ENCODE peak calls at places on chromosomes 7 and 10, in eight cellular contexts. One of them, this sample, is unnamed. For H3K36me3, the result is how much of the 10 kb centered on the place peaks cover.

GRCh38 chr7:40916811-40917210 is 782.0 kb downstream of the SUGCT start:
- DNase-seq in left ventricle myocardium inferior: no peak
- DNase-seq in mammary epithelial cell: no peak
- DNase-seq in heart left ventricle: no peak
- DNase-seq in pancreas: no peak
- DNase-seq in CD8-positive, alpha-beta T cell: no peak
- DNase-seq in cardiac muscle cell: no peak
- DNase-seq in GM23338: no peak
- DNase-seq in this sample: no peak

GRCh38 chr10:1168763-1169162 is 112.6 kb downstream of the WDR37 start:
- DNase-seq in mammary epithelial cell: no peak
- DNase-seq in left ventricle myocardium inferior: no peak
- DNase-seq in cardiac muscle cell: no peak
- DNase-seq in heart left ventricle: no peak
- DNase-seq in CD8-positive, alpha-beta T cell: no peak
- DNase-seq in pancreas: peak
- DNase-seq in GM23338: peak
- DNase-seq in this sample: peak

GRCh38 chr10:7152982-7153381 is 257.9 kb downstream of the SFMBT2 start:
- DNase-seq in cardiac muscle cell: no peak
- DNase-seq in heart left ventricle: no peak
- DNase-seq in mammary epithelial cell: no peak
- DNase-seq in GM23338: no peak
- DNase-seq in pancreas: no peak
- DNase-seq in left ventricle myocardium inferior: no peak
- DNase-seq in CD8-positive, alpha-beta T cell: no peak
- DNase-seq in this sample: no peak

GRCh38 chr7:22651534-22652243 is 75.3 kb upstream of the IL6 start:
- DNase-seq in pancreas: no peak
- DNase-seq in CD8-positive, alpha-beta T cell: no peak
- DNase-seq in heart left ventricle: no peak
- DNase-seq in GM23338: no peak
- DNase-seq in left ventricle myocardium inferior: no peak
- DNase-seq in mammary epithelial cell: peak
- DNase-seq in cardiac muscle cell: peak
- DNase-seq in this sample: no peak

GRCh38 chr10:30106987-30107386 is 47.6 kb upstream of the JCAD start:
- DNase-seq in pancreas: no peak
- DNase-seq in mammary epithelial cell: no peak
- DNase-seq in heart left ventricle: no peak
- DNase-seq in CD8-positive, alpha-beta T cell: no peak
- DNase-seq in GM23338: no peak
- DNase-seq in cardiac muscle cell: no peak
- DNase-seq in left ventricle myocardium inferior: no peak
- DNase-seq in this sample: no peak

GRCh38 chr7:21305455-21306235 is 122.2 kb upstream of the SP4 start:
- DNase-seq in GM23338: no peak
- DNase-seq in cardiac muscle cell: no peak
- DNase-seq in mammary epithelial cell: peak
- DNase-seq in heart left ventricle: no peak
- DNase-seq in pancreas: no peak
- DNase-seq in CD8-positive, alpha-beta T cell: no peak
- DNase-seq in left ventricle myocardium inferior: no peak
- DNase-seq in this sample: no peak

GRCh38 chr10:133544506-133544905 is 17.3 kb downstream of the CYP2E1 start:
- DNase-seq in heart left ventricle: no peak
- DNase-seq in mammary epithelial cell: no peak
- DNase-seq in CD8-positive, alpha-beta T cell: no peak
- DNase-seq in cardiac muscle cell: no peak
- DNase-seq in pancreas: no peak
- DNase-seq in left ventricle myocardium inferior: no peak
- DNase-seq in GM23338: no peak
- DNase-seq in this sample: no peak

GRCh38 chr10:48625013-48625412 is 20.1 kb upstream of the ARHGAP22 start:
- DNase-seq in pancreas: no peak
- DNase-seq in CD8-positive, alpha-beta T cell: no peak
- DNase-seq in mammary epithelial cell: peak
- DNase-seq in heart left ventricle: no peak
- DNase-seq in cardiac muscle cell: no peak
- DNase-seq in GM23338: no peak
- DNase-seq in left ventricle myocardium inferior: no peak
- DNase-seq in this sample: no peak

GRCh38 chr10:117472872-117473271 is 69.7 kb upstream of the EMX2 start:
- DNase-seq in mammary epithelial cell: no peak
- DNase-seq in left ventricle myocardium inferior: no peak
- DNase-seq in cardiac muscle cell: no peak
- DNase-seq in CD8-positive, alpha-beta T cell: no peak
- DNase-seq in pancreas: no peak
- DNase-seq in heart left ventricle: no peak
- DNase-seq in GM23338: no peak
- DNase-seq in this sample: no peak

GRCh38 chr7:52639126-52639525 is 396.3 kb upstream of the POM121L12 start:
- DNase-seq in heart left ventricle: no peak
- DNase-seq in CD8-positive, alpha-beta T cell: no peak
- DNase-seq in mammary epithelial cell: no peak
- DNase-seq in cardiac muscle cell: no peak
- DNase-seq in left ventricle myocardium inferior: no peak
- DNase-seq in pancreas: no peak
- DNase-seq in GM23338: peak
- DNase-seq in this sample: no peak

GRCh38 chr10:33810986-33811385 is 476.5 kb upstream of the NRP1 start:
- DNase-seq in pancreas: no peak
- DNase-seq in GM23338: no peak
- DNase-seq in cardiac muscle cell: no peak
- DNase-seq in CD8-positive, alpha-beta T cell: no peak
- DNase-seq in heart left ventricle: no peak
- DNase-seq in mammary epithelial cell: no peak
- DNase-seq in left ventricle myocardium inferior: no peak
- DNase-seq in this sample: no peak

GRCh38 chr7:40570218-40570617 is 435.4 kb downstream of the SUGCT start:
- DNase-seq in GM23338: peak
- DNase-seq in mammary epithelial cell: no peak
- DNase-seq in CD8-positive, alpha-beta T cell: no peak
- DNase-seq in heart left ventricle: no peak
- DNase-seq in left ventricle myocardium inferior: no peak
- DNase-seq in cardiac muscle cell: peak
- DNase-seq in pancreas: no peak
- DNase-seq in this sample: no peak

GRCh38 chr7:47521816-47522561 is 59.9 kb downstream of the TNS3 start:
- DNase-seq in heart left ventricle: no peak
- DNase-seq in pancreas: peak
- DNase-seq in cardiac muscle cell: no peak
- DNase-seq in left ventricle myocardium inferior: no peak
- DNase-seq in CD8-positive, alpha-beta T cell: no peak
- DNase-seq in mammary epithelial cell: no peak
- DNase-seq in GM23338: no peak
- DNase-seq in this sample: no peak

GRCh38 chr7:28808786-28809533 is 149.2 kb downstream of the TRIL start:
- DNase-seq in heart left ventricle: no peak
- DNase-seq in pancreas: no peak
- DNase-seq in mammary epithelial cell: peak
- DNase-seq in left ventricle myocardium inferior: no peak
- DNase-seq in GM23338: peak
- DNase-seq in CD8-positive, alpha-beta T cell: no peak
- DNase-seq in cardiac muscle cell: peak
- DNase-seq in this sample: no peak

GRCh38 chr7:159094030-159094740 is 50.5 kb downstream of the VIPR2 start:
- DNase-seq in CD8-positive, alpha-beta T cell: no peak
- DNase-seq in cardiac muscle cell: no peak
- DNase-seq in heart left ventricle: no peak
- DNase-seq in mammary epithelial cell: no peak
- DNase-seq in left ventricle myocardium inferior: no peak
- DNase-seq in pancreas: peak
- DNase-seq in GM23338: no peak
- DNase-seq in this sample: no peak

GRCh38 chr7:152076940-152077933 is 51.8 kb downstream of the GALNT11 start:
- DNase-seq in mammary epithelial cell: peak
- DNase-seq in CD8-positive, alpha-beta T cell: no peak
- DNase-seq in pancreas: peak
- DNase-seq in GM23338: no peak
- DNase-seq in left ventricle myocardium inferior: peak
- DNase-seq in heart left ventricle: no peak
- DNase-seq in cardiac muscle cell: no peak
- DNase-seq in this sample: no peak

GRCh38 chr7:67518580-67518979 is 521.9 kb downstream of the TYW1 start:
- DNase-seq in mammary epithelial cell: no peak
- DNase-seq in left ventricle myocardium inferior: peak
- DNase-seq in heart left ventricle: peak
- DNase-seq in pancreas: no peak
- DNase-seq in GM23338: no peak
- DNase-seq in cardiac muscle cell: no peak
- DNase-seq in CD8-positive, alpha-beta T cell: no peak
- DNase-seq in this sample: no peak

GRCh38 chr7:80253237-80253636 is 118.6 kb downstream of the GNAI1 start:
- DNase-seq in mammary epithelial cell: no peak
- DNase-seq in heart left ventricle: no peak
- DNase-seq in left ventricle myocardium inferior: no peak
- DNase-seq in GM23338: no peak
- DNase-seq in cardiac muscle cell: no peak
- DNase-seq in CD8-positive, alpha-beta T cell: no peak
- DNase-seq in pancreas: no peak
- DNase-seq in this sample: no peak

GRCh38 chr7:3370068-3370704 is 69.1 kb downstream of the SDK1 start:
- DNase-seq in GM23338: no peak
- DNase-seq in heart left ventricle: no peak
- DNase-seq in mammary epithelial cell: no peak
- DNase-seq in pancreas: no peak
- DNase-seq in left ventricle myocardium inferior: no peak
- DNase-seq in CD8-positive, alpha-beta T cell: no peak
- DNase-seq in cardiac muscle cell: no peak
- DNase-seq in this sample: no peak

GRCh38 chr7:2134740-2135139 is 98.0 kb downstream of the MAD1L1 start:
- DNase-seq in cardiac muscle cell: no peak
- DNase-seq in mammary epithelial cell: peak
- DNase-seq in GM23338: no peak
- DNase-seq in CD8-positive, alpha-beta T cell: no peak
- DNase-seq in pancreas: no peak
- DNase-seq in left ventricle myocardium inferior: no peak
- DNase-seq in heart left ventricle: no peak
- DNase-seq in this sample: no peak

GRCh38 chr10:131963350-131963749 is 18.4 kb downstream of the BNIP3 start:
- DNase-seq in heart left ventricle: no peak
- DNase-seq in mammary epithelial cell: no peak
- DNase-seq in left ventricle myocardium inferior: no peak
- DNase-seq in GM23338: no peak
- DNase-seq in CD8-positive, alpha-beta T cell: no peak
- DNase-seq in pancreas: peak
- DNase-seq in cardiac muscle cell: no peak
- DNase-seq in this sample: no peak
- H3K36me3 ChIP-seq in heart left ventricle: under half
- H3K36me3 ChIP-seq in mammary epithelial cell: under half
- H3K36me3 ChIP-seq in left ventricle myocardium inferior: under half
- H3K36me3 ChIP-seq in GM23338: under half
- H3K36me3 ChIP-seq in CD8-positive, alpha-beta T cell: under half
- H3K36me3 ChIP-seq in pancreas: under half
- H3K36me3 ChIP-seq in cardiac muscle cell: under half
- H3K36me3 ChIP-seq in this sample: under half

DNA sequence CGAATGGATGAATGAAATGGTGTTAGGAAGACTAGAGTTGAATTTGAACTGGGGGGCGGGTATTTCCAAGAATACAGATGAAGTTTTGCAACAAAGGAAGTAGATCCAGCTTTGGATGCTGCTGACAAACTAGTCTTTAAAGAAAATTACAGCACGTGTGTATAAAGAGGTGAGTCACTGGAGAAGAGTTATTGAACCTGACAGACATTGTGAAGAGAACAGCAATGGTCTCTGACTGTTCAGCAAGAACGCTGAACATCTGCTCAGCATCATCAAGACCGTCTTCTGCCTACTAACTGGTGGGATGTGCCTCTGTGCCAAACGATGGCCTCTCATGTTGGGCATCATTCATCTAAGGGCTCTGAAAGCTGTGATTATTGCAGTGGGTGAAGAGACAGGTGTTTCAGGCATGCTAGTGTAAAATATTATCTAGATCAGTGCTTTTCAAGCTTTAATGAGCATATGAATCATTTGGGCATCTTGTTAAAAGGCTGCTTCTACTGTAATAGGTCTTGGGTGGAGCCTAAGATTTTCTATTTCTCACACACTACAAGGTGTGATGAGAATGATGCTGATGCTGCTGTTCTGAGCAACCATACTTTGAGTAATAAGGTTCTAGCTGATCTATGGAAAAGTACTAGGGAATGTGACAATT is 291.3 kb downstream of the PTEN start:
- DNase-seq in cardiac muscle cell: no peak
- DNase-seq in heart left ventricle: no peak
- DNase-seq in pancreas: no peak
- DNase-seq in left ventricle myocardium inferior: no peak
- DNase-seq in GM23338: no peak
- DNase-seq in CD8-positive, alpha-beta T cell: no peak
- DNase-seq in mammary epithelial cell: no peak
- DNase-seq in this sample: no peak
- H3K27ac ChIP-seq in cardiac muscle cell: no peak
- H3K27ac ChIP-seq in heart left ventricle: no peak
- H3K27ac ChIP-seq in pancreas: no peak
- H3K27ac ChIP-seq in left ventricle myocardium inferior: no peak
- H3K27ac ChIP-seq in GM23338: no peak
- H3K27ac ChIP-seq in CD8-positive, alpha-beta T cell: no peak
- H3K27ac ChIP-seq in mammary epithelial cell: no peak
- H3K27ac ChIP-seq in this sample: no peak

DNA sequence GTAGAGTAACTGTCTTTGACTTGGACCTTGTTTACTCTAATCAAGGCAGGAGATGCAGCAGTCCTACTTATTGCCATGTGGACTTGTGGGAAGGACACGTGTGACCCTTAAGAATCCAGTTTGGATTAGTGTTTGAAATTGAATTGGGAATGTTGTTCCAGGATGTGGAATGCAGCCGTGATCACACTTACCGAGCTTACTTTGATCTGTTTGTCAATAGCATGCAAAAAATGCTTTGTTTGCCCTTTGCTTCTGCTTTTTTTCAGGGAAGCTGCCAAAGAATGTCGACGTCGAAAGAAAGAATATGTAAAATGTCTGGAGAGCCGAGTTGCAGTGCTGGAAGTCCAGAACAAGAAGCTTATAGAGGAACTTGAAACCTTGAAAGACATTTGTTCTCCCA is 84.7 kb downstream of the CREM start:
- DNase-seq in left ventricle myocardium inferior: no peak
- DNase-seq in mammary epithelial cell: no peak
- DNase-seq in CD8-positive, alpha-beta T cell: no peak
- DNase-seq in pancreas: no peak
- DNase-seq in heart left ventricle: no peak
- DNase-seq in cardiac muscle cell: peak
- DNase-seq in GM23338: peak
- DNase-seq in this sample: no peak
- TF ChIP-seq CTCF in left ventricle myocardium inferior: no peak
- TF ChIP-seq CTCF in mammary epithelial cell: no peak
- TF ChIP-seq CTCF in CD8-positive, alpha-beta T cell: no peak
- TF ChIP-seq CTCF in pancreas: no peak
- TF ChIP-seq CTCF in heart left ventricle: no peak
- TF ChIP-seq CTCF in cardiac muscle cell: no peak
- TF ChIP-seq CTCF in GM23338: no peak
- TF ChIP-seq CTCF in this sample: no peak

DNA sequence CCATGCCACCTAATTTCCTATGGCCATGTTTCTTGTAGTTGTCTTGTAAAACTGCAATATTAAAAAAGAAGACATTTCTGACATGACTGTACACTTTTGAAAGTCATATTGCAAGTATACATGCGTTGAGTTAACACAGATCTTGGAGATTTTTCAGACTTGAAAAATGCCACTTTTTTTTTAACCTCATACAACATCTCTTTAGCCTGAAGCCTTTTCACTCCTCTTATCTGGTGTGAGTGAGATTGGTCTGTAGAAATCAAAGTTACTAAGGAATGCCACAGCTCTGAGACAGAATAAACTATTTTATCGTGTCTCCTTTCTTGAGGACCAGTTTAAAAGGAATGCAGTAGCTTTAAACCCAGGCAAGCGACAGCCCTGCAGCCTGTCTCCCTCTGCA is 43.9 kb upstream of the NEUROD6 start:
- DNase-seq in mammary epithelial cell: no peak
- DNase-seq in cardiac muscle cell: no peak
- DNase-seq in CD8-positive, alpha-beta T cell: no peak
- DNase-seq in pancreas: no peak
- DNase-seq in left ventricle myocardium inferior: no peak
- DNase-seq in GM23338: no peak
- DNase-seq in heart left ventricle: no peak
- DNase-seq in this sample: no peak
- H3K36me3 ChIP-seq in mammary epithelial cell: under half
- H3K36me3 ChIP-seq in cardiac muscle cell: under half
- H3K36me3 ChIP-seq in CD8-positive, alpha-beta T cell: under half
- H3K36me3 ChIP-seq in pancreas: under half
- H3K36me3 ChIP-seq in left ventricle myocardium inferior: under half
- H3K36me3 ChIP-seq in GM23338: under half
- H3K36me3 ChIP-seq in heart left ventricle: under half
- H3K36me3 ChIP-seq in this sample: under half